ENCODE peak calls at places on chromosomes 1 and 21, in eight cellular contexts. E, I, G, N, M, H, W and U are unnamed samples.

GRCh38 chr1:152164542-152165136 is 5.6 kb upstream of the RPTN start:
- DNase-seq in M (no peak), H (no peak), W (no peak), E (no peak), I (no peak), G (no peak), N (no peak), U (no peak)

GRCh38 chr1:15341634-15342375 is 67.9 kb upstream of the EFHD2 start:
- DNase-seq in M (no peak), E (no peak), G (no peak), N (peak), I (peak), W (no peak), H (no peak), U (no peak)

GRCh38 chr1:209883341-209883971 is 54.6 kb upstream of the SYT14 start:
- DNase-seq in H (no peak), W (no peak), G (no peak), E (no peak), M (no peak), N (peak), I (no peak), U (no peak)

GRCh38 chr1:154770897-154771594 is 99.0 kb downstream of the KCNN3 start:
- DNase-seq in M (no peak), I (no peak), G (no peak), N (no peak), H (no peak), E (no peak), W (no peak), U (no peak)

GRCh38 chr1:112196731-112197130 is 199.3 kb upstream of the CTTNBP2NL start:
- DNase-seq in G (no peak), I (no peak), H (no peak), W (no peak), E (no peak), N (no peak), M (no peak), U (no peak)

GRCh38 chr1:18901952-18902522 is 318 bp downstream of the ALDH4A1 start:
- DNase-seq in M (no peak), G (no peak), N (no peak), E (no peak), H (no peak), I (peak), W (no peak), U (peak)

GRCh38 chr21:32415451-32415850 is 2.9 kb downstream of the EVA1C start:
- DNase-seq in W (no peak), H (no peak), G (no peak), M (no peak), I (no peak), E (no peak), N (no peak), U (no peak)

GRCh38 chr1:213958346-213958745 is 29.4 kb upstream of the PROX1 start:
- DNase-seq in H (no peak), M (no peak), N (no peak), W (no peak), G (no peak), I (no peak), E (no peak), U (no peak)

GRCh38 chr1:25562101-25562927 is 18.9 kb downstream of the LDLRAP1 start:
- DNase-seq in G (no peak), N (no peak), E (peak), M (no peak), W (no peak), I (no peak), H (no peak), U (peak)

GRCh38 chr1:112904071-112904830 is 51.7 kb downstream of the SLC16A1 start:
- DNase-seq in N (peak), E (no peak), G (no peak), H (no peak), M (no peak), W (no peak), I (peak), U (peak)

GRCh38 chr1:109478806-109479205 is 4.9 kb upstream of the ATXN7L2 start:
- DNase-seq in E (no peak), I (no peak), M (no peak), H (no peak), N (no peak), G (peak), W (no peak), U (peak)

GRCh38 chr1:85650645-85651044 is 57.6 kb downstream of the ZNHIT6 start:
- DNase-seq in W (no peak), N (no peak), G (no peak), M (no peak), I (no peak), E (no peak), H (no peak), U (no peak)

GRCh38 chr1:42735477-42736105 is 4.4 kb downstream of the CLDN19 start:
- DNase-seq in W (no peak), G (no peak), H (no peak), M (no peak), N (no peak), E (no peak), I (no peak), U (no peak)

GRCh38 chr1:15345711-15346355 is 63.9 kb upstream of the EFHD2 start:
- DNase-seq in N (no peak), W (no peak), M (peak), H (no peak), E (peak), G (no peak), I (peak), U (peak)

GRCh38 chr1:204341380-204341779 is 18.3 kb downstream of the PLEKHA6 start:
- DNase-seq in G (no peak), H (no peak), I (no peak), W (no peak), M (no peak), E (peak), N (peak), U (no peak)

GRCh38 chr1:247175458-247175857 is 3.6 kb upstream of the ZNF124 start:
- DNase-seq in H (no peak), M (no peak), W (no peak), I (no peak), E (no peak), G (no peak), N (no peak), U (no peak)

GRCh38 chr21:41715649-41716321 is 51.1 kb downstream of the RIPK4 start:
- DNase-seq in N (no peak), G (peak), E (peak), I (peak), H (peak), W (no peak), M (no peak), U (no peak)

GRCh38 chr1:204186597-204186996 is 9.7 kb downstream of the KISS1 start:
- DNase-seq in I (no peak), M (peak), H (no peak), W (peak), N (no peak), E (peak), G (no peak), U (no peak)

GRCh38 chr1:107669996-107670395 is 295.0 kb downstream of the VAV3 start:
- DNase-seq in G (no peak), N (peak), E (peak), W (no peak), H (peak), I (peak), M (peak), U (peak)

GRCh38 chr1:38077523-38078147 is 31.0 kb upstream of the POU3F1 start:
- DNase-seq in G (no peak), W (no peak), H (no peak), E (no peak), I (no peak), M (no peak), N (peak), U (no peak)

GRCh38 chr21:42585881-42586280 is 67.5 kb upstream of the PDE9A start:
- DNase-seq in H (no peak), E (peak), N (no peak), M (no peak), I (no peak), G (no peak), W (no peak), U (no peak)

GRCh38 chr21:35933466-35933865 is 126.9 kb downstream of the SETD4 start:
- DNase-seq in H (peak), M (peak), N (peak), E (no peak), W (no peak), G (no peak), I (peak), U (no peak)

GRCh38 chr1:159197767-159198557 is 6.7 kb upstream of the ACKR1 start:
- DNase-seq in W (peak), I (peak), N (peak), E (peak), M (no peak), G (peak), H (peak), U (peak)

GRCh38 chr1:10380594-10381275 is 18.1 kb upstream of the PGD start:
- DNase-seq in N (peak), H (no peak), I (no peak), W (no peak), E (no peak), M (no peak), G (no peak), U (no peak)

GRCh38 chr1:3330771-3331245 is 123.7 kb upstream of the ARHGEF16 start:
- DNase-seq in W (no peak), I (no peak), N (no peak), G (no peak), H (no peak), E (no peak), M (no peak), U (no peak)

GRCh38 chr1:84352298-84353106 is 45.8 kb upstream of the DNASE2B start:
- DNase-seq in H (no peak), E (no peak), N (no peak), W (no peak), I (no peak), M (no peak), G (no peak), U (no peak)

GRCh38 chr1:167599839-167600581 is 30.0 kb upstream of the RCSD1 start:
- DNase-seq in H (no peak), M (no peak), E (peak), W (no peak), N (peak), G (no peak), I (peak), U (peak)

GRCh38 chr1:13775446-13775845 is 75.5 kb downstream of the PRDM2 start:
- DNase-seq in H (no peak), W (no peak), I (no peak), E (no peak), M (no peak), G (no peak), N (no peak), U (no peak)

GRCh38 chr1:243917863-243918565 is 68.0 kb upstream of the AKT3 start:
- DNase-seq in H (no peak), M (no peak), G (no peak), I (no peak), W (no peak), E (no peak), N (peak), U (no peak)

GRCh38 chr1:185837711-185838110 is 103.5 kb downstream of the HMCN1 start:
- DNase-seq in H (no peak), E (no peak), M (no peak), I (no peak), N (no peak), G (no peak), W (no peak), U (no peak)

GRCh38 chr1:165257969-165258459 is 98.5 kb downstream of the LMX1A start:
- DNase-seq in H (peak), I (peak), W (peak), G (peak), N (peak), E (peak), M (no peak), U (peak)

GRCh38 chr1:215056584-215056983 is 26.0 kb upstream of the KCNK2 start:
- DNase-seq in W (no peak), I (no peak), G (no peak), E (no peak), H (no peak), M (no peak), N (no peak), U (no peak)

GRCh38 chr1:80250573-80251168 is 1244.1 kb upstream of the ADGRL4 start:
- DNase-seq in M (no peak), W (no peak), E (no peak), N (peak), H (no peak), G (no peak), I (peak), U (no peak)

GRCh38 chr21:37658994-37659458 is 257.2 kb downstream of the KCNJ6 start:
- DNase-seq in H (peak), W (no peak), I (peak), M (peak), E (peak), N (peak), G (no peak), U (peak)

GRCh38 chr1:178543291-178543609 is 30.3 kb downstream of the TEX35 start:
- DNase-seq in E (no peak), G (no peak), H (no peak), I (no peak), N (no peak), W (no peak), M (no peak), U (peak)

GRCh38 chr21:42678618-42679295 is 25.3 kb downstream of the PDE9A start:
- DNase-seq in W (no peak), M (no peak), E (no peak), H (no peak), N (no peak), G (no peak), I (no peak), U (no peak)

GRCh38 chr1:87790756-87791155 is 462.1 kb downstream of the LMO4 start:
- DNase-seq in H (no peak), W (no peak), I (no peak), G (no peak), E (no peak), N (no peak), M (no peak), U (no peak)

GRCh38 chr1:62637392-62638105 is 40.2 kb downstream of the ANGPTL3 start:
- DNase-seq in N (no peak), E (no peak), M (no peak), I (no peak), G (no peak), H (no peak), W (no peak), U (no peak)

GRCh38 chr1:8450312-8450711 is 132.4 kb downstream of the SLC45A1 start:
- DNase-seq in W (no peak), G (no peak), E (no peak), N (no peak), I (no peak), M (no peak), H (no peak), U (no peak)
- TF ChIP-seq CTCF in W (no peak), G (no peak), E (no peak), N (no peak), I (no peak), M (no peak), H (no peak), U (no peak)

GRCh38 chr1:55868026-55868425 is 652.9 kb upstream of the USP24 start:
- DNase-seq in G (no peak), W (no peak), I (no peak), E (no peak), M (no peak), H (no peak), N (peak), U (no peak)
- TF ChIP-seq CTCF in G (no peak), W (no peak), I (no peak), E (no peak), M (peak), H (no peak), N (no peak), U (no peak)

DNA sequence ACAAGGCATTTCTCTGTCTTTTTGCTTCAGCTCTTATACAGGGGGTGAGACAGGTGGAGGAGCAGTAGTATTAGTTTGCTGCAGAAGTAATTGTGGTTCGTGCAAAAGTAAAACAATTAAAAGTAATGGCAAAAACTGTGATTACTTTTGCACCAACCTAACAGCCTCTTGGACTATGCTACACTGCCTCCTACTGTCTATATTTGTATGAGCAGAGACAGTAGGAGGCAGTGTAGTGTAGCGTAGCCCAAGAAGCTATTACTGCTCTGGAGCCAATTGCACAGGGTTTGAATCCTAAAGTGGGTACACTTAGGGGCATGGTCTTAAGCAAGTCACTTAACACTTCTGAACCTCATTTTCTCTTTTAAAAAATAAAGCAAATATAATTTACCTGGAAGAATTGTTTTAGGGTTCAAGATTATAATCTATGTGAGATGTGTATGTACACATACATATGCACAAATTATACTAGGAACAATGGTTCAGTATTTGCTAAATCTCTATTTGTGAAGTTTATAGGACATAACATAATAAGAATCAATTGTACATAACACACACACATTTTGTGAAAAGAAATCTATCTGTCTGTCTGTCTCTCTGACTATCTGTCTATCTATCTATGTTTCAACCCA is 103.8 kb downstream of the BRINP3 start:
- DNase-seq in H (no peak), N (peak), W (no peak), I (no peak), G (no peak), E (no peak), M (no peak), U (no peak)
- TF ChIP-seq CTCF in H (peak), N (peak), W (peak), I (no peak), G (peak), E (peak), M (peak), U (no peak)

GRCh38 chr21:45555557-45556301 is 13.5 kb upstream of the SLC19A1 start:
- DNase-seq in W (peak), I (peak), E (peak), M (peak), N (peak), G (peak), H (peak), U (peak)
- TF ChIP-seq CTCF in W (peak), I (peak), E (peak), M (no peak), N (peak), G (peak), H (peak), U (no peak)

DNA sequence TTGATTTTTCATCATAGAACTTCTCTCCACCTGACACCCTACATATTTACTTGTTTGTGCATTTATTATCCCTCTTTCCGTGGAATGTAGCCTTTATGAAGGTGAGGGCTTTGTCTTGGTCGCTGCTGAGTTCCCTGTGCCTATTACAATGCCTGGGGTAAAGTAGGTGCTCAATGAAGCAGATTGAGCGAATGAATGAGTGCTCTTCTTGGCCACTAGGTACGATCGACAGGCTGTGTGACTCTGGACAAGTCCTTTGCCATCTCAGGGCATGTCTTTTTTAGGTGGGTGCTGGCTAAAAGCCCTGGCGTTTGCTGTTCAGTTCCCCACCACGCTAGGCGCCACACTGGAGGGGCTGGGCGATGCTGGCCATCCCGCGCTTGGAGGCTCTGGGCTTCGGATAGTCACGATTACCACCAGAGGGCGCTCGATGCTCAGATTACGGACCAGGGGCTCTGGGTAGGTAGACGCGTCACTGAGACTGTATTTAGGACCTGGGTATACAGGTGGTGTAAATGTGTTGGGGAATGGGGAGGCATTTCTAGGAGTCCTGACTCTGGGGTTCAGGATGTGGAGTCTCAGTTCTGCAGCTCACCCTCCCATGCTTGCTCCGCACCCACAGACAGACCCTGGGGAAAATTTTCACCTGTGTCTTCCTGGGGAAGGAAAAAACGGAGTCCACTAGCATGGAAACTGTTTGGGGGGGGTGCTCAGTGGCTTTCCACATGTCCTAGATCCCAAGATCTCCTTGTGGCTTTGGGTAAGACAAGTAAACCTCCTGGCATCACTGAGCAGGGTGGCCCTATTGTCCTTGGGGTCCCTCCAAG is 71.1 kb upstream of the CSF3R start:
- DNase-seq in N (peak), E (peak), G (peak), I (peak), H (peak), W (peak), M (peak), U (peak)
- TF ChIP-seq CTCF in N (peak), E (peak), G (peak), I (peak), H (peak), W (peak), M (peak), U (peak)

GRCh38 chr1:81305997-81306452 is 494.7 kb upstream of the ADGRL2 start:
- DNase-seq in W (peak), H (no peak), N (peak), I (no peak), M (no peak), G (peak), E (no peak), U (no peak)
- TF ChIP-seq CTCF in W (peak), H (no peak), N (peak), I (no peak), M (peak), G (peak), E (peak), U (no peak)

GRCh38 chr1:208227366-208227765 is 16.8 kb downstream of the PLXNA2 start:
- DNase-seq in E (no peak), W (no peak), I (no peak), M (no peak), N (peak), G (no peak), H (no peak), U (no peak)
- TF ChIP-seq CTCF in E (no peak), W (no peak), I (no peak), M (no peak), N (no peak), G (no peak), H (no peak), U (no peak)

DNA sequence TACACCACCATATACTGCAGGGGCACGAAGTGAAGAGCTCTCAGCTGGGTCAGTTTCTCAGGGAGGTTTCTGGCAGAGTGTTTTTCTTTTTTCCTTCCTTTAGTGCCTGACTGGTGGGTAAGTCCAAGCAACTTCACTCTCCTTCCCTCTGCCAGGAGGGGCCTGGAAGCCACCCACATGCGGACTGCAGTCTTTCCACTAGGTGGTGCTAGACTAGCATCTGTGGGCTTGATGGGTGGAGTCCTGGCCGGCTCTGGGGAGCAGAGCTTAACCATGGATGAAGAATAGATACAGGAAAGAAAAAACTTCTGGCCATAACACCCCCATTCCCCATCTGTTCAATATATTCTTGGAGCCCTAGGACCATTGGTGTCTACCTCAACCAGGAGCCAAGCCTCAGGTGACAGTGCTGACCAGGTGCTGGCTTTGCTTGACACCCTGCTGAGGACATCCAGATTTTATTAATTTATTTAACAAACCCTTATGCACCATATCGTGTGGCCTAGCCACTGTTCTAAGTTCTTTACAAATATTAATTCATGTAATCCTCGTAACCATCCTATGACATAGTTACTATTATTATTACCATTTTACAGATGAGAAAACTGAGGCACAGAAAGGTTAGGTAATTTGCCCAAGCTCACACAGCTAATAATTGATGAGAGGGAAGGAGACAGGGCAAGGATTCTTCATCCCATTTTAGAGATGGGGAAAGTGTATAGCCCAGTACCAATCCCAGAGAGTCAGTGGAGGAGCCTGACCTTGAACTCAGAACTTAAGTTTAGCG is 126.7 kb upstream of the CSF3R start:
- DNase-seq in E (peak), H (peak), N (peak), G (peak), M (no peak), I (peak), W (peak), U (peak)
- TF ChIP-seq CTCF in E (peak), H (peak), N (peak), G (peak), M (peak), I (peak), W (peak), U (peak)